ENCODE peak calls at places on chromosomes 1 and 21, in nine cellular contexts. N, I, A, G, X, S, W, M and K are unnamed samples.

GRCh38 chr1:201385299-201385891 is 7.9 kb upstream of the TNNT2 start:
- DNase-seq in N (peak; percentile 44), I (peak; percentile 61), A (peak; percentile 58), G (no peak), X (peak; percentile 65), S (peak; percentile 89), W (no peak), M (no peak), K (peak; percentile 52)

GRCh38 chr1:239952348-239953307 is 139.1 kb upstream of the FMN2 start:
- DNase-seq in N (no peak), I (no peak), A (peak; percentile 42), G (no peak), X (no peak), S (peak; percentile 31), W (peak; percentile 6), M (no peak), K (no peak)

GRCh38 chr1:68453060-68453665 is 3.4 kb upstream of the RPE65 start:
- DNase-seq in N (no peak), I (no peak), A (peak; percentile 14), G (no peak), X (no peak), S (no peak), W (no peak), M (no peak), K (no peak)

GRCh38 chr1:3890389-3891328 is 9.4 kb downstream of the C1orf174 start:
- DNase-seq in N (no peak), I (no peak), A (no peak), G (no peak), X (no peak), S (no peak), W (no peak), M (peak; percentile 41), K (no peak)

GRCh38 chr1:208291923-208292711 is 47.9 kb upstream of the PLXNA2 start:
- DNase-seq in N (no peak), I (no peak), A (no peak), G (no peak), X (no peak), S (no peak), W (no peak), M (no peak), K (no peak)

GRCh38 chr1:178942285-178943218 is 71.7 kb upstream of the ANGPTL1 start:
- DNase-seq in N (no peak), I (no peak), A (peak; percentile 70), G (no peak), X (no peak), S (no peak), W (no peak), M (no peak), K (no peak)

GRCh38 chr1:7290971-7291970 is 479.8 kb upstream of the VAMP3 start:
- DNase-seq in N (no peak), I (peak; percentile 59), A (peak; percentile 68), G (no peak), X (peak; percentile 14), S (no peak), W (peak; percentile 83), M (no peak), K (no peak)

GRCh38 chr1:226875641-226876295 is 5.4 kb downstream of the PSEN2 start:
- DNase-seq in N (no peak), I (peak; percentile 72), A (no peak), G (no peak), X (peak; percentile 35), S (peak; percentile 61), W (no peak), M (no peak), K (peak; percentile 26)

GRCh38 chr1:160081261-160081936 is at the start of gene KCNJ9:
- DNase-seq in N (no peak), I (peak; percentile 100), A (peak; percentile 48), G (no peak), X (no peak), S (no peak), W (peak; percentile 86), M (no peak), K (peak; percentile 12)

GRCh38 chr1:185813401-185813979 is 79.3 kb downstream of the HMCN1 start:
- DNase-seq in N (no peak), I (peak; percentile 45), A (peak; percentile 75), G (no peak), X (peak; percentile 59), S (peak; percentile 10), W (no peak), M (no peak), K (peak; percentile 20)

GRCh38 chr1:234486858-234487830 is 8.2 kb upstream of the TARBP1 start:
- DNase-seq in N (no peak), I (peak; percentile 86), A (peak; percentile 88), G (no peak), X (peak; percentile 53), S (peak; percentile 32), W (peak; percentile 36), M (no peak), K (no peak)

GRCh38 chr1:43367904-43368645 is at the start of gene ELOVL1:
- DNase-seq in N (peak; percentile 88), I (peak; percentile 70), A (peak; percentile 93), G (peak; percentile 85), X (peak; percentile 93), S (peak; percentile 75), W (peak; percentile 89), M (peak; percentile 78), K (peak; percentile 85)

GRCh38 chr1:33367488-33368405 is 46.8 kb upstream of the A3GALT2 start:
- DNase-seq in N (peak; percentile 94), I (peak; percentile 92), A (peak; percentile 91), G (peak; percentile 75), X (peak; percentile 74), S (peak; percentile 83), W (peak; percentile 86), M (peak; percentile 71), K (peak; percentile 77)

GRCh38 chr1:206975313-206975712 is 5.1 kb upstream of the FCAMR start:
- DNase-seq in N (no peak), I (no peak), A (no peak), G (no peak), X (peak; percentile 37), S (no peak), W (no peak), M (no peak), K (peak; percentile 79)

GRCh38 chr1:17168480-17168878 is 36.4 kb upstream of the PADI1 start:
- DNase-seq in N (no peak), I (no peak), A (peak; percentile 84), G (no peak), X (no peak), S (no peak), W (no peak), M (no peak), K (no peak)

GRCh38 chr1:184075040-184076029 is 23.8 kb downstream of the TSEN15 start:
- DNase-seq in N (peak; percentile 34), I (peak; percentile 91), A (peak; percentile 76), G (no peak), X (peak; percentile 80), S (peak; percentile 38), W (peak; percentile 56), M (no peak), K (peak; percentile 57)

GRCh38 chr21:25791321-25791720 is 56.5 kb downstream of the GABPA start:
- DNase-seq in N (no peak), I (no peak), A (no peak), G (no peak), X (no peak), S (no peak), W (no peak), M (no peak), K (no peak)

GRCh38 chr1:163202833-163203451 is at the start of gene RGS5:
- DNase-seq in N (no peak), I (no peak), A (peak; percentile 22), G (no peak), X (no peak), S (no peak), W (no peak), M (no peak), K (no peak)

GRCh38 chr1:88016947-88017346 is 667.1 kb upstream of the PKN2 start:
- DNase-seq in N (no peak), I (peak; percentile 8), A (no peak), G (no peak), X (no peak), S (no peak), W (no peak), M (no peak), K (no peak)

GRCh38 chr1:16984717-16985116 is 4.3 kb upstream of the MFAP2 start:
- DNase-seq in N (no peak), I (no peak), A (peak; percentile 97), G (peak; percentile 72), X (peak; percentile 13), S (no peak), W (peak; percentile 16), M (no peak), K (no peak)

GRCh38 chr1:21490774-21491482 is 18.3 kb upstream of the ALPL start:
- DNase-seq in N (no peak), I (peak; percentile 54), A (peak; percentile 86), G (peak; percentile 21), X (no peak), S (no peak), W (no peak), M (no peak), K (no peak)

GRCh38 chr1:42679364-42679983 is 2.7 kb upstream of the YBX1 start:
- DNase-seq in N (no peak), I (no peak), A (peak; percentile 91), G (no peak), X (no peak), S (no peak), W (no peak), M (no peak), K (no peak)

GRCh38 chr1:29532741-29533140 is 296.4 kb downstream of the PTPRU start:
- DNase-seq in N (no peak), I (no peak), A (no peak), G (no peak), X (no peak), S (no peak), W (no peak), M (no peak), K (no peak)

GRCh38 chr1:2961661-2962060 is 59.6 kb upstream of the ACTRT2 start:
- DNase-seq in N (no peak), I (no peak), A (no peak), G (no peak), X (no peak), S (no peak), W (no peak), M (no peak), K (no peak)

GRCh38 chr1:232249335-232249734 is 380.6 kb downstream of the SIPA1L2 start:
- DNase-seq in N (no peak), I (no peak), A (no peak), G (no peak), X (no peak), S (no peak), W (no peak), M (no peak), K (no peak)

GRCh38 chr1:199089393-199090122 is 450.7 kb downstream of the PTPRC start:
- DNase-seq in N (no peak), I (no peak), A (no peak), G (no peak), X (no peak), S (no peak), W (no peak), M (peak; percentile 68), K (no peak)

GRCh38 chr1:28602536-28603439 is 10.7 kb downstream of the RAB42 start:
- DNase-seq in N (peak; percentile 64), I (peak; percentile 80), A (peak; percentile 88), G (peak; percentile 53), X (peak; percentile 71), S (peak; percentile 35), W (peak; percentile 67), M (no peak), K (peak; percentile 37)

GRCh38 chr1:159957824-159958268 is 3.8 kb upstream of the SLAMF9 start:
- DNase-seq in N (no peak), I (peak; percentile 75), A (no peak), G (no peak), X (peak; percentile 87), S (no peak), W (no peak), M (no peak), K (no peak)

GRCh38 chr1:162973381-162973795 is 95.8 kb upstream of the RGS4 start:
- DNase-seq in N (no peak), I (no peak), A (peak; percentile 90), G (no peak), X (no peak), S (no peak), W (no peak), M (no peak), K (no peak)

GRCh38 chr1:27637052-27637451 is 2.1 kb upstream of the FGR start:
- DNase-seq in N (no peak), I (no peak), A (peak; percentile 23), G (no peak), X (no peak), S (no peak), W (no peak), M (no peak), K (no peak)

GRCh38 chr1:32998997-32999396 is 34.4 kb upstream of the RNF19B start:
- DNase-seq in N (no peak), I (no peak), A (no peak), G (no peak), X (no peak), S (no peak), W (no peak), M (no peak), K (no peak)